ENCODE peak calls at places on chromosome 5, in seven cellular contexts. Q, P, A, D, J, Y and B are unnamed samples.

GRCh38 chr5:160036243-160036642 is 27.3 kb downstream of the TTC1 start:
- DNase-seq in Q (no peak), P (no peak), A (no peak), D (no peak), J (no peak), Y (no peak), B (no peak)

GRCh38 chr5:154850255-154851062 is at the start of gene FAXDC2:
- DNase-seq in Q (no peak), P (no peak), A (peak), D (no peak), J (peak), Y (peak), B (no peak)

GRCh38 chr5:26700759-26701384 is 337.5 kb downstream of the CDH9 start:
- DNase-seq in Q (no peak), P (peak), A (peak), D (peak), J (peak), Y (peak), B (peak)

GRCh38 chr5:33684760-33685159 is 207.0 kb downstream of the ADAMTS12 start:
- DNase-seq in Q (no peak), P (no peak), A (no peak), D (no peak), J (no peak), Y (no peak), B (no peak)

GRCh38 chr5:135162661-135163265 is 128.7 kb upstream of the PITX1 start:
- DNase-seq in Q (no peak), P (no peak), A (no peak), D (no peak), J (no peak), Y (no peak), B (no peak)

GRCh38 chr5:63125862-63126261 is 547.2 kb downstream of the LRRC70 start:
- DNase-seq in Q (no peak), P (peak), A (peak), D (peak), J (no peak), Y (no peak), B (peak)

GRCh38 chr5:96870094-96871021 is 5.9 kb upstream of the ERAP2 start:
- DNase-seq in Q (no peak), P (peak), A (no peak), D (peak), J (no peak), Y (no peak), B (peak)

GRCh38 chr5:18395126-18396110 is 761.2 kb downstream of the TAF11L14 start:
- DNase-seq in Q (no peak), P (no peak), A (no peak), D (no peak), J (peak), Y (peak), B (no peak)

GRCh38 chr5:43661102-43661501 is 58.1 kb downstream of the NNT start:
- DNase-seq in Q (peak), P (peak), A (peak), D (peak), J (peak), Y (peak), B (peak)

GRCh38 chr5:133129192-133129748 is 77.5 kb downstream of the HSPA4 start:
- DNase-seq in Q (no peak), P (no peak), A (no peak), D (no peak), J (peak), Y (no peak), B (no peak)

GRCh38 chr5:16916262-16916878 is 19.7 kb downstream of the MYO10 start:
- DNase-seq in Q (peak), P (peak), A (no peak), D (no peak), J (no peak), Y (no peak), B (no peak)

GRCh38 chr5:135901633-135902032 is 6.0 kb upstream of the IL9 start:
- DNase-seq in Q (no peak), P (no peak), A (no peak), D (no peak), J (no peak), Y (no peak), B (no peak)

GRCh38 chr5:56279979-56280378 is 46.8 kb upstream of the ANKRD55 start:
- DNase-seq in Q (no peak), P (peak), A (no peak), D (no peak), J (no peak), Y (no peak), B (no peak)

GRCh38 chr5:141808857-141809256 is 69.4 kb downstream of the PCDH1 start:
- DNase-seq in Q (no peak), P (no peak), A (no peak), D (no peak), J (no peak), Y (no peak), B (no peak)

GRCh38 chr5:36744678-36745659 is 131.6 kb upstream of the NIPBL start:
- DNase-seq in Q (peak), P (peak), A (peak), D (peak), J (peak), Y (peak), B (peak)

GRCh38 chr5:143052967-143053682 is 282.9 kb downstream of the ARHGAP26 start:
- DNase-seq in Q (no peak), P (no peak), A (no peak), D (no peak), J (no peak), Y (no peak), B (peak)

GRCh38 chr5:59760798-59761348 is 132.7 kb downstream of the PDE4D start:
- DNase-seq in Q (no peak), P (peak), A (peak), D (no peak), J (no peak), Y (no peak), B (no peak)

GRCh38 chr5:80246995-80247729 is 8.7 kb downstream of the SERINC5 start:
- DNase-seq in Q (peak), P (peak), A (peak), D (no peak), J (peak), Y (peak), B (peak)

GRCh38 chr5:37015795-37016666 is 139.5 kb downstream of the NIPBL start:
- DNase-seq in Q (no peak), P (peak), A (no peak), D (no peak), J (peak), Y (no peak), B (no peak)

GRCh38 chr5:88602584-88602983 is 280.4 kb downstream of the MEF2C start:
- DNase-seq in Q (peak), P (peak), A (no peak), D (peak), J (no peak), Y (peak), B (peak)

GRCh38 chr5:55303238-55303690 is 4.2 kb downstream of the DHX29 start:
- DNase-seq in Q (no peak), P (peak), A (no peak), D (no peak), J (no peak), Y (no peak), B (no peak)

GRCh38 chr5:4206127-4206526 is 610.5 kb downstream of the IRX1 start:
- DNase-seq in Q (no peak), P (no peak), A (no peak), D (no peak), J (no peak), Y (no peak), B (peak)

GRCh38 chr5:141241496-141241895 is 3.7 kb upstream of the PCDHB15 start:
- DNase-seq in Q (no peak), P (no peak), A (no peak), D (no peak), J (no peak), Y (no peak), B (no peak)

GRCh38 chr5:89211836-89212235 is 328.9 kb upstream of the MEF2C start:
- DNase-seq in Q (no peak), P (peak), A (no peak), D (no peak), J (no peak), Y (no peak), B (no peak)

GRCh38 chr5:119745976-119746375 is 116.6 kb downstream of the FAM170A start:
- DNase-seq in Q (no peak), P (no peak), A (no peak), D (no peak), J (no peak), Y (no peak), B (no peak)

GRCh38 chr5:119355244-119355635 is 579 bp upstream of the TNFAIP8 start:
- DNase-seq in Q (no peak), P (peak), A (peak), D (no peak), J (no peak), Y (peak), B (no peak)

GRCh38 chr5:79273341-79273740 is 37.4 kb downstream of the JMY start:
- DNase-seq in Q (no peak), P (no peak), A (no peak), D (no peak), J (no peak), Y (no peak), B (no peak)

GRCh38 chr5:151037561-151038291 is 17.3 kb downstream of the GPX3 start:
- DNase-seq in Q (no peak), P (no peak), A (no peak), D (no peak), J (no peak), Y (no peak), B (no peak)

GRCh38 chr5:109053995-109054417 is 306.3 kb downstream of the FER start:
- DNase-seq in Q (no peak), P (no peak), A (no peak), D (no peak), J (no peak), Y (no peak), B (peak)

GRCh38 chr5:137515238-137515637 is 16.1 kb upstream of the SPOCK1 start:
- DNase-seq in Q (no peak), P (no peak), A (no peak), D (no peak), J (no peak), Y (no peak), B (no peak)

GRCh38 chr5:142874537-142874936 is 104.4 kb downstream of the ARHGAP26 start:
- DNase-seq in Q (no peak), P (peak), A (peak), D (no peak), J (no peak), Y (no peak), B (no peak)

GRCh38 chr5:145180341-145180740 is 654.8 kb downstream of the PRELID2 start:
- DNase-seq in Q (no peak), P (no peak), A (no peak), D (no peak), J (no peak), Y (peak), B (no peak)

GRCh38 chr5:43121565-43122484 is 1.1 kb downstream of the ZNF131 start:
- DNase-seq in Q (no peak), P (peak), A (peak), D (peak), J (peak), Y (no peak), B (no peak)

GRCh38 chr5:76849767-76850291 is at the start of gene S100Z:
- DNase-seq in Q (no peak), P (no peak), A (peak), D (no peak), J (no peak), Y (no peak), B (no peak)

GRCh38 chr5:138257583-138257982 is 16.8 kb downstream of the GFRA3 start:
- DNase-seq in Q (no peak), P (no peak), A (no peak), D (no peak), J (no peak), Y (no peak), B (no peak)

GRCh38 chr5:94440015-94440414 is 178.4 kb downstream of the KIAA0825 start:
- DNase-seq in Q (no peak), P (no peak), A (no peak), D (no peak), J (peak), Y (no peak), B (no peak)

GRCh38 chr5:64690417-64691151 is at the start of gene SHISAL2B:
- DNase-seq in Q (no peak), P (no peak), A (peak), D (no peak), J (peak), Y (peak), B (no peak)

GRCh38 chr5:179304466-179304865 is 40.8 kb downstream of the ADAMTS2 start:
- DNase-seq in Q (no peak), P (no peak), A (no peak), D (no peak), J (no peak), Y (no peak), B (no peak)

DNA sequence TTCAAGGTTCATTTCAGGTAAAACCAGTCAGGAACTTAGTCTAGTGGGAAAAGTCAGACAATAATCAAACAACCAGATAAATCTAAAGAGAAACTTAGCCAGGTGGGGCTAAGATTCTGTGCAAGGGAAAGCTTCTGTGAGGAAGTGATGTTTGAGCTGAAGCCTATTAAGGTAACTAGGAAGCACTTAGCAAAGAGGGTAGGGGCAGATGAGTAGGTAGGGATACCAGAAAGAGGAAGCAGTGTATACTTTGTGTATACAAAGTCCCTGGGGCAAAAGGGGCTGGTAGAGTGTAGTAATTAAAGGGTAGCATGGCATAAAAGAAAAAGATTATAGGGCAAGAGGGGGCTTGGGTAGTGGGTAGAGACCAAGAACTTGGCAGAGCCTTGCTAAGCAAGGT is 3.6 kb upstream of the SPATA24 start:
- DNase-seq in Q (no peak), P (no peak), A (no peak), D (peak), J (no peak), Y (no peak), B (no peak)
- TF ChIP-seq EZH2phosphoT487 in Q (no peak), P (no peak), A (no peak), D (no peak), J (no peak), Y (no peak), B (no peak)

DNA sequence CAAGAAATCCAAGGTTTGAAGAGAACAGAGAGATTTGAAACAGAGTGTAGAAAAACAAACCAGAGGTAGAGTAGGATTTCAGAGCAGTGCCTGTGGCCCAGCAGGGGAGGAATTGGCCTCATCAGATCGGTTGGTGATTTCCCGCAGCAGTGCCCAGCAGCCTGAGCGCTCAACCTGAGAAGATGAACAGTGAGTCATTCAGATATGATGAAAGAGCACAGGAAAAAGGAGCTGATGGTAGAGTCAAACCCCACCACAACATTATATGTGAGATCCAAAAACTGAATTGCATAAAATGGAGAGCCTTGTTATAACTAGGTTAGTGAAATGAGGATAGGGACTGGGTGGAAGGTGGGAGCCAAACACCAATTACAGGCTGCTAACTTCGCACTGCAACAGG is 248.9 kb downstream of the PIK3R1 start:
- DNase-seq in Q (no peak), P (peak), A (no peak), D (no peak), J (no peak), Y (no peak), B (no peak)
- TF ChIP-seq EZH2phosphoT487 in Q (no peak), P (no peak), A (no peak), D (no peak), J (no peak), Y (no peak), B (no peak)

DNA sequence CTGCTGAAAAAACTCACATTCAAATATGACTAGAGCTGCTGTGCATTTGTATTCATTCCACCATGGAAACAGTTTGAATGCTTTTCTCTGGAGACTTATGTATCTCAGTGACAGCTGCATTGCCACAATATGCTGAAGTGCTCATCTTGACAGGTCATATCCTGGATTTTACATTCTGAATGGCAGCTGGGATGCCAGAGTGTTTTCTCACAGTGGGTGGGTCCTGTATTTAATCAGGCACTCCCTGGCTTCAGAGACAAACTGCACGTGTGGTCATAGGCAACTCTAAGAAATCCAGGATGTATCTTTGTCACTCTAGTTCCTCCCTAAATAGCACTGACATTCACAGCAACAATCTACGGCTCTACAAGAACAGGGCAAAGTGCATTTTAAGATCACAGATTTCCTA is 75.6 kb downstream of the ST8SIA4 start:
- DNase-seq in Q (no peak), P (peak), A (peak), D (peak), J (no peak), Y (no peak), B (no peak)
- TF ChIP-seq EZH2phosphoT487 in Q (no peak), P (no peak), A (no peak), D (no peak), J (no peak), Y (no peak), B (no peak)

DNA sequence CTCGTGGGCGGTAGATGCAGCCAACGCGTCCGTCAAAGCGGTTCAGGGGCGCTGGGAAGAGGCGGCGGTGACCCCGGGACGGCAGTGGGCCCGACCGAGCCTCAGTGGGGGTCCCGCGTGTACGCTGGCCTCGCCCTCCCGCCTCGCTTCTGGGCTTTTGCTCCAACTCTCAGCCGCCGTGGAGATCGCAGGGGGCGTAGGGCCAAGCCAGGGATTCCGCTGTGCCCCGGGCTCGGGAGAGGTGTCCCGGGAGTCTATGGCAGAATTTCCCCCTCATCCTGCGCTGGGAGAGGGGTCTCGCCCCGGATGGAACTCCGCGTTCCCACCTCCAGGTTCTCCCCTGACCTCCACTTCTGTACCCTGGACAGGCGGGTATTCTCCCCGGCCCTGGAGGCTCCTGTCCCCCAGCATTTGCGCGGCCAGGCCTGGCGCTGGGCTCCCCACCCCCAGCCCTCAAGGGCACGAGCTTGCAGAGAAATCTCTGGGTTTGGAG is 131.9 kb downstream of the MRPL36 start:
- DNase-seq in Q (no peak), P (no peak), A (no peak), D (no peak), J (peak), Y (no peak), B (no peak)
- TF ChIP-seq EZH2phosphoT487 in Q (no peak), P (no peak), A (no peak), D (no peak), J (no peak), Y (peak), B (no peak)

GRCh38 chr5:175811594-175811993 is 59.8 kb upstream of the CPLX2 start:
- DNase-seq in Q (no peak), P (no peak), A (no peak), D (no peak), J (no peak), Y (no peak), B (no peak)

GRCh38 chr5:175813943-175814630 is 57.3 kb upstream of the CPLX2 start:
- DNase-seq in Q (no peak), P (peak), A (no peak), D (no peak), J (peak), Y (no peak), B (no peak)

GRCh38 chr5:175816348-175816747 is 55.0 kb upstream of the CPLX2 start:
- DNase-seq in Q (peak), P (no peak), A (no peak), D (no peak), J (no peak), Y (no peak), B (no peak)

GRCh38 chr5:175815126-175815913 is 56.1 kb upstream of the CPLX2 start:
- DNase-seq in Q (no peak), P (peak), A (no peak), D (no peak), J (no peak), Y (no peak), B (no peak)

DNA sequence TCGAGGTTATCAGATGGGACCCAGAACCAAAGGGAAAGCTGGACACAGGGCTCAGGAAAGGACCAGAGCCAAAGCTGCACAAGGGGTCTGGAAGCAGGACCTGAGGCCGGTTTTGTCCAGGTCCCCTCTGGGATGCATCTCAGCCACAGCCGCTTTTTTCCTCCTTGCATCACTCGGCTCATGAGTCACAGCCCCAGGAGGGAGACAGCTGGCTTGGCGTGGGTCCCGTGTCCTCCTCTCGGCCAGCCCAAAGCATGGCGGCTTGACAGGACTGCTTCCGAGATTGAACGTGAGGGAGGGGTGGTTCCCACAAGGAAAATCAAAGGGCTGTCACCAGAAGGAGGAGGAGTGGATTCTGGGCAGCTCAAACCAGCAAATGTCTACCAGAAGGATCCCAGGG is 56.7 kb upstream of the CPLX2 start:
- DNase-seq in Q (peak), P (peak), A (peak), D (no peak), J (peak), Y (no peak), B (no peak)
- TF ChIP-seq EZH2phosphoT487 in Q (no peak), P (no peak), A (no peak), D (no peak), J (no peak), Y (no peak), B (no peak)

DNA sequence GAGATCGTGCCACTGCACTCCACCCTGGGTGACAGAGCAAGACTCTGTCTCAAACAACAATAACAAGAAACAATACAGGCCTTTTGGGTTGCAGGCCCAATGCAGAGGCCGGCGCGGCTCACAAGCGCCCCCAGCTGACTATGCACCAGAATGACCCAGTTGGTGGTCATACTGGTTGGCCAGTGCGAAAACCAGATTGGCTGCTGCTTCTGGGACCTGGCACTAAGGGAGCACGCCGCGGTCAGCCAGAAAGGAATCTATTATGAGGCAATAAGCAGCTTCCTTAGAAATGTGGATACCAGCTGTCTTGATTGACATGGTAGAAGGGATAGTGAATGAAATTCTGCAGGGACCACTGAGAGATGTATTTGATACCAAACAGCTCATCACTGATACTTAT is 35.0 kb downstream of the RANBP17 start:
- DNase-seq in Q (no peak), P (peak), A (peak), D (no peak), J (peak), Y (peak), B (peak)
- TF ChIP-seq EZH2phosphoT487 in Q (no peak), P (no peak), A (no peak), D (no peak), J (no peak), Y (no peak), B (no peak)